ENCODE peak calls at places on chromosomes 13 and 19, in six cellular contexts. U is GM18507; M is CMK; P is anterior cingulate cortex; C is GM04503; J is stimulated activated CD4-positive, alpha-beta T cell treated with anti-CD3 and anti-CD28 coated beads, Interleukin-1b, Interleukin-23, amount 100 ng/mL, for 1 hour. E is an unnamed sample.

GRCh38 chr13:88622362-88622973 is 951.3 kb downstream of the SLITRK5 start:
- DNase-seq in U (no peak), M (no peak), P (no peak), C (no peak), J (no peak), E (no peak)

GRCh38 chr19:46410205-46411087 is 2.9 kb downstream of the CCDC8 start:
- DNase-seq in U (no peak), M (no peak), P (no peak), C (no peak), J (no peak), E (no peak)

GRCh38 chr19:17948967-17949930 is 16.4 kb downstream of the CCDC124 start:
- DNase-seq in U (no peak), M (no peak), P (no peak), C (no peak), J (no peak), E (no peak)

GRCh38 chr19:45439569-45440258 is 16.0 kb upstream of the ERCC1 start:
- DNase-seq in U (peak; percentile 66), M (no peak), P (peak; percentile 78), C (no peak), J (peak; percentile 70), E (peak; percentile 53)

GRCh38 chr13:38519229-38519910 is 167.5 kb upstream of the FREM2 start:
- DNase-seq in U (no peak), M (no peak), P (no peak), C (no peak), J (no peak), E (no peak)

GRCh38 chr19:50719566-50719965 is at the start of gene SHANK1:
- DNase-seq in U (no peak), M (peak; percentile 49), P (no peak), C (no peak), J (no peak), E (no peak)

GRCh38 chr13:24985102-24985501 is 110.8 kb upstream of the PABPC3 start:
- DNase-seq in U (no peak), M (no peak), P (no peak), C (no peak), J (no peak), E (no peak)

GRCh38 chr13:51451134-51451466 is 1.7 kb downstream of the INTS6 start:
- DNase-seq in U (no peak), M (no peak), P (no peak), C (no peak), J (no peak), E (no peak)

GRCh38 chr19:46390121-46390858 is 23.1 kb downstream of the CCDC8 start:
- DNase-seq in U (no peak), M (no peak), P (no peak), C (no peak), J (no peak), E (no peak)

GRCh38 chr13:32427852-32428580 is at the start of gene N4BP2L1:
- DNase-seq in U (peak; percentile 75), M (peak; percentile 75), P (peak; percentile 73), C (no peak), J (peak; percentile 53), E (no peak)

GRCh38 chr19:2118438-2118837 is 21.7 kb downstream of the IZUMO4 start:
- DNase-seq in U (no peak), M (no peak), P (no peak), C (no peak), J (no peak), E (no peak)

GRCh38 chr19:46860846-46861690 is at the start of gene ARHGAP35:
- DNase-seq in U (peak; percentile 81), M (no peak), P (peak; percentile 88), C (no peak), J (peak; percentile 67), E (no peak)

GRCh38 chr19:3250675-3251074 is 26.2 kb downstream of the CELF5 start:
- DNase-seq in U (no peak), M (no peak), P (no peak), C (no peak), J (no peak), E (no peak)

GRCh38 chr13:52786747-52787146 is 47.1 kb upstream of the CNMD start:
- DNase-seq in U (no peak), M (no peak), P (peak; percentile 63), C (no peak), J (no peak), E (no peak)

GRCh38 chr19:31334849-31335624 is 14.2 kb downstream of the TSHZ3 start:
- DNase-seq in U (no peak), M (no peak), P (no peak), C (no peak), J (no peak), E (no peak)

GRCh38 chr13:46392967-46393366 is 5.9 kb upstream of the RUBCNL start:
- DNase-seq in U (no peak), M (no peak), P (no peak), C (no peak), J (no peak), E (no peak)

GRCh38 chr19:46493236-46494114 is 2.2 kb downstream of the PNMA8B start:
- DNase-seq in U (no peak), M (no peak), P (no peak), C (no peak), J (no peak), E (no peak)

GRCh38 chr13:20924758-20925394 is 22.3 kb upstream of the XPO4 start:
- DNase-seq in U (no peak), M (peak; percentile 29), P (peak; percentile 39), C (no peak), J (peak; percentile 31), E (peak; percentile 63)

GRCh38 chr13:114121496-114122466 is 10.6 kb downstream of the RASA3 start:
- DNase-seq in U (no peak), M (no peak), P (no peak), C (no peak), J (no peak), E (no peak)

GRCh38 chr13:32320528-32320927 is 5.2 kb downstream of the BRCA2 start:
- DNase-seq in U (no peak), M (no peak), P (no peak), C (no peak), J (no peak), E (no peak)

GRCh38 chr19:50992666-50993035 is 8.8 kb downstream of the KLK8 start:
- DNase-seq in U (no peak), M (no peak), P (no peak), C (no peak), J (no peak), E (no peak)

GRCh38 chr13:97185751-97186150 is 36.4 kb upstream of the MBNL2 start:
- DNase-seq in U (no peak), M (no peak), P (no peak), C (no peak), J (no peak), E (no peak)

GRCh38 chr19:40223135-40223822 is 3.2 kb downstream of the CCNP start:
- DNase-seq in U (no peak), M (no peak), P (no peak), C (no peak), J (no peak), E (no peak)

GRCh38 chr19:13260883-13261653 is 110.9 kb downstream of the IER2 start:
- DNase-seq in U (peak; percentile 61), M (no peak), P (no peak), C (peak; percentile 80), J (no peak), E (peak; percentile 84)

GRCh38 chr19:16673226-16673625 is 12.3 kb downstream of the TMEM38A start:
- DNase-seq in U (no peak), M (no peak), P (no peak), C (no peak), J (no peak), E (no peak)

GRCh38 chr19:46202872-46203860 is 26.4 kb upstream of the IGFL1 start:
- DNase-seq in U (no peak), M (no peak), P (no peak), C (no peak), J (no peak), E (no peak)

GRCh38 chr19:58519087-58519354 is 589 bp downstream of the ZBTB45 start:
- DNase-seq in U (no peak), M (no peak), P (peak; percentile 40), C (peak; percentile 32), J (no peak), E (peak; percentile 60)